ENCODE peak calls at places on chromosomes 7 and 10, in six cellular contexts. B is HCT116, A is HepG2, Z is WTC11, M is GM12878, V is H1. U is an unnamed sample.

GRCh38 chr10:13627459-13628310 is 40.9 kb downstream of the PRPF18 start:
- DNase-seq in M (no peak), V (no peak), B (no peak), A (no peak), Z (no peak), U (no peak)

GRCh38 chr7:74039337-74039736 is 11.4 kb downstream of the ELN start:
- DNase-seq in V (no peak), M (no peak), Z (no peak), B (no peak), A (no peak), U (no peak)

GRCh38 chr10:52755297-52756062 is 17.1 kb downstream of the MBL2 start:
- DNase-seq in Z (no peak), M (no peak), A (peak), B (no peak), V (no peak), U (no peak)

GRCh38 chr10:4527281-4527960 is 298.6 kb upstream of the AKR1E2 start:
- DNase-seq in M (no peak), B (no peak), V (no peak), Z (no peak), A (no peak), U (no peak)

GRCh38 chr10:117718970-117719369 is 176.4 kb downstream of the EMX2 start:
- DNase-seq in Z (no peak), V (no peak), M (no peak), B (no peak), A (no peak), U (no peak)

GRCh38 chr10:122280156-122280555 is 9.1 kb downstream of the BTBD16 start:
- DNase-seq in V (no peak), B (no peak), Z (no peak), A (no peak), M (no peak), U (no peak)

GRCh38 chr10:36608251-36608650 is 517.1 kb upstream of the ANKRD30A start:
- DNase-seq in Z (no peak), V (no peak), A (peak), M (no peak), B (no peak), U (no peak)

GRCh38 chr10:58220769-58221448 is 46.8 kb downstream of the IPMK start:
- DNase-seq in V (no peak), M (no peak), A (no peak), B (no peak), Z (no peak), U (no peak)

GRCh38 chr7:74429153-74429747 is 24.5 kb upstream of the GTF2IRD1 start:
- DNase-seq in V (no peak), B (no peak), A (no peak), M (no peak), Z (peak), U (no peak)

GRCh38 chr7:155667241-155667849 is 22.9 kb downstream of the RBM33 start:
- DNase-seq in B (no peak), V (no peak), A (no peak), Z (no peak), M (no peak), U (no peak)

GRCh38 chr7:155665079-155665956 is 20.9 kb downstream of the RBM33 start:
- DNase-seq in Z (no peak), V (no peak), A (no peak), M (no peak), B (no peak), U (no peak)

GRCh38 chr7:155665957-155666287 is 21.5 kb downstream of the RBM33 start:
- DNase-seq in M (no peak), A (no peak), Z (no peak), B (no peak), V (no peak), U (no peak)

GRCh38 chr7:155670521-155670920 is 26.1 kb downstream of the RBM33 start:
- DNase-seq in V (no peak), Z (no peak), M (no peak), B (no peak), A (no peak), U (no peak)

GRCh38 chr7:155669717-155670505 is 25.4 kb downstream of the RBM33 start:
- DNase-seq in A (no peak), V (peak), M (no peak), B (no peak), Z (peak), U (no peak)
- TF ChIP-seq ATF3 in A (no peak), V (no peak), M (no peak), B (no peak), Z (no peak), U (no peak)

DNA sequence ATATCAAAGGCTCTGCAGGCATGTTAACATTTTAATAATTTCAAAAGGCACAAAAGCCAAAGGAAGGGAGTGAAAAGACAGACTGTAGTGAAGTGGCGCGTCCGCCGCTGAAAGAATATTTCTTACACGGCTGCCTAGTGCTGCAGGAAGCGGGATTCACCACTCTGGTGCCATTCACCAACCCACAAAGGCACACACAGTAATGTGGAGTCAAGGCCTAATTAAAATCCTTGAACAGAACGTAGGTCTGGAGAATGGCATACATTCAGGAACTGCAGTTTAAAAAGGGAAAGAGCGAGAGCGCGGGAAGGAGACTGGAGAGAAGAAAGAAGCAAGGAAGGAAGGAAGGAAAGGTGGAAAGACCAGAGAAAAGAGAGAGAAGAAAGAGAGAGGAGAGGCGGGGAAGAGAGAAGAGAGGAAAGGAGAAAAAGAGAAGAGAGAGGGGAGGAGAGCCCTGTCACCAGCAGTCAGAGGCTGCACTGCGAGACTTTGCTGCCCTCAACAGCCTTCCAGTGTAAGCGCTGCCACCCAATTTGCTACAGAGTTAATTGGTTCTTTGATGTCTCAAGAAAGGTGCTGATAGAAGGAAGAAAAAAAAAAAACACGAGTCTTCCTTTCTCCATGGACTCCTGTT is 554.0 kb downstream of the MDFIC start:
- DNase-seq in A (no peak), Z (peak), B (no peak), V (no peak), M (no peak), U (no peak)
- TF ChIP-seq ATF3 in A (no peak), Z (no peak), B (no peak), V (no peak), M (no peak), U (no peak)

GRCh38 chr10:91680521-91680920 is 47.6 kb upstream of the PPP1R3C start:
- DNase-seq in M (no peak), V (no peak), A (no peak), Z (no peak), B (no peak), U (no peak)

GRCh38 chr10:91684841-91685240 is 52.0 kb upstream of the PPP1R3C start:
- DNase-seq in M (no peak), B (no peak), Z (no peak), V (no peak), A (no peak), U (no peak)

GRCh38 chr10:91681361-91682276 is 48.7 kb upstream of the PPP1R3C start:
- DNase-seq in Z (no peak), V (no peak), A (no peak), B (no peak), M (no peak), U (peak)

GRCh38 chr10:91682912-91683311 is 50.0 kb upstream of the PPP1R3C start:
- DNase-seq in B (no peak), V (no peak), M (no peak), Z (no peak), A (no peak), U (no peak)

GRCh38 chr10:91683976-91684375 is 51.1 kb upstream of the PPP1R3C start:
- DNase-seq in M (no peak), A (no peak), B (no peak), Z (no peak), V (peak), U (no peak)
- TF ChIP-seq ATF3 in M (no peak), A (no peak), B (no peak), Z (no peak), V (no peak), U (no peak)

GRCh38 chr10:118802126-118802793 is 47.5 kb upstream of the CACUL1 start:
- DNase-seq in M (no peak), A (no peak), B (no peak), Z (no peak), V (no peak), U (peak)

GRCh38 chr10:118804262-118804773 is 49.5 kb upstream of the CACUL1 start:
- DNase-seq in Z (no peak), B (no peak), A (no peak), M (no peak), V (no peak), U (no peak)

GRCh38 chr10:118800920-118801319 is 46.1 kb upstream of the CACUL1 start:
- DNase-seq in M (no peak), A (peak), V (no peak), B (no peak), Z (no peak), U (no peak)

GRCh38 chr10:118798186-118798811 is 43.5 kb upstream of the CACUL1 start:
- DNase-seq in B (peak), A (no peak), M (no peak), V (no peak), Z (no peak), U (no peak)

DNA sequence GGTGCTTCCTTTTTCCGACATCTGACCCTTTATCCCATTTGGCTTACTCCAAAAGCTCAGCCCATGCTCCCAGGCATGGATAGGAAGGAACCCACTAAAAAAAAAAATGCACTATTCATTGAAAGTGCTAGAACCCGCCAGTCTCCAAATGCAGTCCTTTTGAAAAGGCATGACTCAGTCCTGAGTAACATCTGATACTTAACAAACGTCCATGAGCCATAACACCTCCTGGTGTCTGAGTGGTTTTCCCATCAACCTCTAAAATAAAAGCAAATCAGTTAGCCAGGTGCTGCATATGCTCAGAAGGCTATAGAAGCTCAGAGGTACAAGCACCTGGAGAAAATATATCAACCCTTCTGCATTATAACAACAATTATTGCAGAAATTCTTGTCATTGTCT is 45.0 kb upstream of the CACUL1 start:
- DNase-seq in M (no peak), V (no peak), Z (no peak), B (peak), A (no peak), U (no peak)
- TF ChIP-seq ATF3 in M (no peak), V (no peak), Z (no peak), B (no peak), A (no peak), U (no peak)

DNA sequence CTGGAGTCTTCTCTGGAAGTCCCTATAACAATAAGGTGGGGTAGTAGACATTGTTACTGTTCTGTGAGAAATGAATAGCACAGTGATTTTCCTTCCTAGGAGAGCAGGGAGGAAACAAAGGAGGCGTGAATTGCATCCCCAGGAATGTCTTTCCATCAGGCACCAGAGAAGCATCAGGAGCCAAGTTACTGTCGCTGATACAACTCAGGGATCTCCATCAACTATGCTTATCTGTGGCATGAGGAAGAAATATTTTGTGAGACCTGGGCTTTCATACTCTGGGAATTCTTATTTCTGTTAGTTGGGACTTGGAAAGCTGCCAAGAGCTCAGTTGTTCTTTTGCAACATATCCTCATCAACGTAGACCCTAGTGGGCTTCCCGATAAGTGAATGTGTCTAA is 622.3 kb downstream of the SUGCT start:
- DNase-seq in Z (no peak), V (no peak), M (no peak), A (no peak), B (no peak), U (no peak)
- TF ChIP-seq ATF3 in Z (no peak), V (no peak), M (no peak), A (no peak), B (no peak), U (no peak)